ENCODE peak calls at places on chromosomes 6 and 20, in seven cellular contexts. One of them, this sample, is unnamed.

GRCh38 chr20:63856111-63856511 is 5.2 kb upstream of the ABHD16B start:
- DNase-seq in AG04450: no peak
- DNase-seq in colonic mucosa: no peak
- DNase-seq in cardiac muscle cell: no peak
- DNase-seq in ovary: peak
- DNase-seq in progenitor cell of endocrine pancreas: no peak
- DNase-seq in HCT116: no peak
- DNase-seq in this sample: no peak

GRCh38 chr6:4788953-4789584 is 12.9 kb downstream of the CDYL start:
- DNase-seq in cardiac muscle cell: no peak
- DNase-seq in progenitor cell of endocrine pancreas: no peak
- DNase-seq in AG04450: no peak
- DNase-seq in colonic mucosa: no peak
- DNase-seq in HCT116: no peak
- DNase-seq in ovary: no peak
- DNase-seq in this sample: no peak

GRCh38 chr6:161476711-161477110 is 202.8 kb upstream of the AGPAT4 start:
- DNase-seq in HCT116: no peak
- DNase-seq in AG04450: no peak
- DNase-seq in cardiac muscle cell: no peak
- DNase-seq in colonic mucosa: no peak
- DNase-seq in ovary: no peak
- DNase-seq in progenitor cell of endocrine pancreas: no peak
- DNase-seq in this sample: peak

GRCh38 chr6:127342946-127343752 is at the start of gene ECHDC1:
- DNase-seq in cardiac muscle cell: peak
- DNase-seq in ovary: peak
- DNase-seq in AG04450: peak
- DNase-seq in colonic mucosa: peak
- DNase-seq in progenitor cell of endocrine pancreas: peak
- DNase-seq in HCT116: peak
- DNase-seq in this sample: peak

GRCh38 chr6:10569392-10570127 is 48.4 kb downstream of the GCNT2 start:
- DNase-seq in cardiac muscle cell: no peak
- DNase-seq in AG04450: no peak
- DNase-seq in colonic mucosa: no peak
- DNase-seq in HCT116: no peak
- DNase-seq in ovary: no peak
- DNase-seq in progenitor cell of endocrine pancreas: no peak
- DNase-seq in this sample: no peak

GRCh38 chr6:121247386-121247785 is 86.9 kb downstream of the TBC1D32 start:
- DNase-seq in progenitor cell of endocrine pancreas: no peak
- DNase-seq in ovary: no peak
- DNase-seq in cardiac muscle cell: no peak
- DNase-seq in AG04450: no peak
- DNase-seq in HCT116: no peak
- DNase-seq in colonic mucosa: no peak
- DNase-seq in this sample: peak

GRCh38 chr6:21414065-21414464 is 179.5 kb upstream of the SOX4 start:
- DNase-seq in progenitor cell of endocrine pancreas: no peak
- DNase-seq in HCT116: no peak
- DNase-seq in ovary: no peak
- DNase-seq in colonic mucosa: no peak
- DNase-seq in cardiac muscle cell: no peak
- DNase-seq in AG04450: no peak
- DNase-seq in this sample: no peak

GRCh38 chr20:46377532-46377931 is 28.9 kb downstream of the ELMO2 start:
- DNase-seq in cardiac muscle cell: no peak
- DNase-seq in ovary: no peak
- DNase-seq in progenitor cell of endocrine pancreas: no peak
- DNase-seq in colonic mucosa: no peak
- DNase-seq in HCT116: no peak
- DNase-seq in AG04450: no peak
- DNase-seq in this sample: no peak

GRCh38 chr6:144659735-144660246 is 374.7 kb downstream of the UTRN start:
- DNase-seq in ovary: no peak
- DNase-seq in cardiac muscle cell: no peak
- DNase-seq in colonic mucosa: peak
- DNase-seq in progenitor cell of endocrine pancreas: no peak
- DNase-seq in HCT116: no peak
- DNase-seq in AG04450: no peak
- DNase-seq in this sample: no peak

GRCh38 chr6:151690768-151691562 is 116.5 kb upstream of the ESR1 start:
- DNase-seq in colonic mucosa: no peak
- DNase-seq in HCT116: no peak
- DNase-seq in progenitor cell of endocrine pancreas: no peak
- DNase-seq in ovary: no peak
- DNase-seq in cardiac muscle cell: no peak
- DNase-seq in AG04450: no peak
- DNase-seq in this sample: peak

GRCh38 chr6:16163066-16163465 is 34.2 kb downstream of the MYLIP start:
- DNase-seq in HCT116: no peak
- DNase-seq in ovary: no peak
- DNase-seq in cardiac muscle cell: no peak
- DNase-seq in colonic mucosa: no peak
- DNase-seq in progenitor cell of endocrine pancreas: no peak
- DNase-seq in AG04450: no peak
- DNase-seq in this sample: no peak

DNA sequence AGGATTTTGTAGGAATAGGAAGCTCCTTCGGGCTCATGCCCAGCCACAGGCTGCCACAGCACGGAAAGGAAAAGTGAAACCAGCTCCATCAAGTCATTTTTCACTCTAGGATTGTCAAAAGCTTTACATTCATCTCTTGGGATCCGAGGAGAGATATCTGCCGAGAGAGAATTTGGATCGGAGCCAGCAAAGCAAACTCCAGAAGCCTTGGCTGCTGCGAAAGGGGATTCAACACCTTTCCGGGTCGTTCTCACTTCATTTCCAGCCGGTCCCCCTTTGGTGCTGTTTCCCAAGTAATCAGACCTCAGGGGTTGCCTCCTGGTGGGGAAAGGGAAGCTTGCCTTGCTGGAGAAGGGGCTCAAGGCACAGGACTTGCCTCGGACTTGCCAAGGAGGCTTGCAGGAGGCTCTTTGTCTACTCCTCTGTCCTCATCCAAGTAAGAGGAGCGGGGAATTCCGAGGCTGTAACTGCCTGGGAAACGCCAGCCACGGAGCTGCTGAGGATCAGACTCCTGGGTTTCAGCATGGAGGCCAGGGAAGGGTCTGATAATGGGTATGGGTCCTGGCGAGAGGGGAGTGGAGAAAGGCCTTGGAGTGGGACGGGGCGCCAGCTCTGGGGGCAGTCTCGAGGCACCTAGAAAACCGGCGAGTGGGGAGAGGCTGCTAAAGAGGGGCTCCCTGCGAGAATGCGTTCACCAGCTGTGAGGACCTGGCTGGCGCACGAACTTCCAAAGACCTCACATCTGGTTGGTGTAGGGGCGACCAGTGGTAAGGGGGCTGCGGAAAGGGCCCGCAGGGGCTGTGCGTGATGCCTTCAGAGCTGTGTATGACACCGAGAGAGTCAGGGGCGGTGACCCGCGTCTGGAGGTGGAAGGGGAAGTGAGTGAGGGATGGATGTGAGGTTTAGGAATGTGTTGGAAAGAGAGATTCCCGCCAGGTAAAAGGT is 702 bp downstream of the ETV7 start:
- DNase-seq in colonic mucosa: peak
- DNase-seq in progenitor cell of endocrine pancreas: no peak
- DNase-seq in cardiac muscle cell: no peak
- DNase-seq in AG04450: peak
- DNase-seq in HCT116: no peak
- DNase-seq in ovary: peak
- DNase-seq in this sample: peak
- TF ChIP-seq CTCF in colonic mucosa: no peak
- TF ChIP-seq CTCF in progenitor cell of endocrine pancreas: peak
- TF ChIP-seq CTCF in cardiac muscle cell: peak
- TF ChIP-seq CTCF in AG04450: peak
- TF ChIP-seq CTCF in HCT116: peak
- TF ChIP-seq CTCF in ovary: no peak
- TF ChIP-seq CTCF in this sample: peak

GRCh38 chr6:31712296-31712695 is 2.9 kb upstream of the LY6G6D start:
- DNase-seq in HCT116: no peak
- DNase-seq in ovary: no peak
- DNase-seq in colonic mucosa: no peak
- DNase-seq in progenitor cell of endocrine pancreas: no peak
- DNase-seq in cardiac muscle cell: no peak
- DNase-seq in AG04450: no peak
- DNase-seq in this sample: no peak
- TF ChIP-seq CTCF in HCT116: peak
- TF ChIP-seq CTCF in ovary: no peak
- TF ChIP-seq CTCF in colonic mucosa: no peak
- TF ChIP-seq CTCF in progenitor cell of endocrine pancreas: no peak
- TF ChIP-seq CTCF in cardiac muscle cell: no peak
- TF ChIP-seq CTCF in AG04450: no peak
- TF ChIP-seq CTCF in this sample: no peak

GRCh38 chr6:2695464-2696095 is 55.1 kb downstream of the MYLK4 start:
- DNase-seq in colonic mucosa: no peak
- DNase-seq in AG04450: peak
- DNase-seq in cardiac muscle cell: peak
- DNase-seq in HCT116: peak
- DNase-seq in progenitor cell of endocrine pancreas: no peak
- DNase-seq in ovary: no peak
- DNase-seq in this sample: peak
- TF ChIP-seq CTCF in colonic mucosa: no peak
- TF ChIP-seq CTCF in AG04450: peak
- TF ChIP-seq CTCF in cardiac muscle cell: peak
- TF ChIP-seq CTCF in HCT116: peak
- TF ChIP-seq CTCF in progenitor cell of endocrine pancreas: peak
- TF ChIP-seq CTCF in ovary: no peak
- TF ChIP-seq CTCF in this sample: peak

DNA sequence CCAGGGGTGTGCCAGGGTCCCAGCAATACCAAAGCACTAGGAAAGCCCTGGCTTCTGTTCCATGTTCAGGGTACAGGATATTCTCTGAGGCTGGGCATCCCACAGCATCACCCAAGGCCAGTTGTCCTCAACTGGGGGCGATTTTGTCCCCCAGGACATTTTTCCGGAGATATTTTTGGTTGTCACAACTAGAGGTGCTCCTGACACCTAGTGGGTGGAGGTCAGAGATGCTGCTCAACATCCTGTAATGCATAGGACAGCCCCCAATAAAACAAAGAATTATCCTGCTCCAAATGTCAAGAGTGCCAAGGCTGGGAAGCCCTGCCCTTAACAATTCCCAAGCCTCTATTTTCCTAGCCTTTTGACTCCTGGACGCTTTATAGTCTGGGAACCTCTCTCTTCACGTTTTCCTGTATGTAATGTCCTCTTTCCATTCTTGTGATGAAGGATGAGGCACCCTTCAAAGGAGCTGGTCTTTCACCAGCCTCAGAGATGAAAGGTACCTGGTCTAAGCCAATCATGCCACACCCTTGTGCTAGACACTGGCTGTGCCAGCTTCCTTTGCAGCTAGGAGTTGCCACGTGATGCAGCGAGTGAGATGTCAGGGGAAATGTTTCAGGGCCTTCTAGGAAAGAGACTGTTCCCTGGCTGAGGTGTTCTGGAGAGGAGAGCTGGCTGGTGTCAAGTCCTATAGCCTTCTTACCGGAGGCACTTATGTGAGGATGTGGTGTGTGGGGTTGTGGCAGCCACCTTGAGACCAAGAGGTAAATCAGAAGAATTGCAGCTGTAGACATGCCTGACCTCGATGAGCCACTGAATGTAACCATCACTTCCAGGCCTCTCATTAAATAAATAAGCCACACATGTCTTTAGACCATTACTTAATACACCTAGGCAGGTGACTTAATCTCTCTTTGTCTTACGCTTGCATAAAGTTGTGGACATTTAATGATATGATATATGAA is 23.4 kb upstream of the KCNG1 start:
- DNase-seq in cardiac muscle cell: no peak
- DNase-seq in AG04450: no peak
- DNase-seq in HCT116: no peak
- DNase-seq in progenitor cell of endocrine pancreas: no peak
- DNase-seq in colonic mucosa: no peak
- DNase-seq in ovary: no peak
- DNase-seq in this sample: no peak
- TF ChIP-seq CTCF in cardiac muscle cell: no peak
- TF ChIP-seq CTCF in AG04450: no peak
- TF ChIP-seq CTCF in HCT116: peak
- TF ChIP-seq CTCF in progenitor cell of endocrine pancreas: no peak
- TF ChIP-seq CTCF in colonic mucosa: no peak
- TF ChIP-seq CTCF in ovary: no peak
- TF ChIP-seq CTCF in this sample: no peak

DNA sequence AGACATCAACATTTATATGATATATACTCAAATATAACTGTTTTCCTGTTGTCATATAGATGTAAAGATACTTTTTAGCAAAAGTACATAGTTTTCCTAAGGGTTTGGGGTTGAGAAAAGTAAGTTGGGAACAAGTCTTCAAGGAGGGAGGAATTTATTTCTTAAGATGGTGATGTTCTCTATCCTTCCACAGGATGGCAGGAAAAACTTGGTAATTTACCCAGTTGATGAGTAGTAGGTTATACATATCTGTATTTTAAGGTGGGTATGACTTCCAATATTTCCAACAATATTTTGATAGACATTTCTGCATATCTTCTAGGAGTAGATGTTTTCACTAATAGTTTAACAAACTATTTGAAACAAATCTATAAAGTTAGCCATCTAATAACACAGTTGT is 254.4 kb downstream of the RIMS1 start:
- DNase-seq in colonic mucosa: no peak
- DNase-seq in cardiac muscle cell: no peak
- DNase-seq in progenitor cell of endocrine pancreas: no peak
- DNase-seq in AG04450: no peak
- DNase-seq in HCT116: no peak
- DNase-seq in ovary: no peak
- DNase-seq in this sample: peak
- TF ChIP-seq CTCF in colonic mucosa: no peak
- TF ChIP-seq CTCF in cardiac muscle cell: no peak
- TF ChIP-seq CTCF in progenitor cell of endocrine pancreas: no peak
- TF ChIP-seq CTCF in AG04450: peak
- TF ChIP-seq CTCF in HCT116: no peak
- TF ChIP-seq CTCF in ovary: no peak
- TF ChIP-seq CTCF in this sample: no peak

This sample was measured in foreskin fibroblast.